ENCODE peak calls at places on chromosomes 11 and 22, in ten cellular contexts. H is EH; A is right cardiac atrium; F is NCI-H748 treated with DMSO at 0.1 percent for 48 hours; N is left colon; T is kidney glomerular epithelial cell; U is left lung; I is stimulated activated CD4-positive, alpha-beta T cell treated with anti-CD3 and anti-CD28 coated beads, Interleukin-1b, Interleukin-23, amount 100 ng/mL, for 24 hours; X is GM19239; Y is HT1080. J is an unnamed sample.

GRCh38 chr11:128914216-128915147 is 23.3 kb downstream of the KCNJ5 start:
- DNase-seq in Y (no peak), A (no peak), X (no peak), I (no peak), F (no peak), T (no peak), N (no peak), H (no peak), U (no peak), J (no peak)

GRCh38 chr11:49208006-49208721 is at the start of gene FOLH1:
- DNase-seq in F (no peak), H (no peak), A (peak), U (peak), X (no peak), T (peak), Y (peak), I (no peak), N (peak), J (no peak)

GRCh38 chr11:19579957-19580356 is 132.7 kb upstream of the NAV2 start:
- DNase-seq in F (no peak), U (no peak), T (no peak), Y (no peak), H (no peak), A (no peak), I (no peak), N (no peak), X (no peak), J (no peak)

GRCh38 chr11:65493367-65494176 is 5.3 kb upstream of the MALAT1 start:
- DNase-seq in U (no peak), Y (peak), N (peak), T (no peak), I (no peak), H (peak), X (no peak), F (no peak), A (peak), J (peak)

GRCh38 chr11:119995730-119996491 is 142.0 kb downstream of the TRIM29 start:
- DNase-seq in X (no peak), I (no peak), Y (no peak), T (no peak), A (no peak), H (no peak), N (no peak), F (no peak), U (no peak), J (no peak)

GRCh38 chr11:34160049-34160721 is 54.8 kb downstream of the NAT10 start:
- DNase-seq in T (no peak), F (no peak), A (no peak), Y (no peak), N (no peak), H (no peak), X (no peak), I (no peak), U (no peak), J (no peak)

GRCh38 chr11:71247551-71248250 is 4.7 kb downstream of the SHANK2 start:
- DNase-seq in U (no peak), I (no peak), T (no peak), A (no peak), Y (no peak), N (no peak), H (no peak), X (no peak), F (no peak), J (no peak)

GRCh38 chr11:72676874-72677341 is 2.7 kb upstream of the PDE2A start:
- DNase-seq in U (peak), H (peak), N (peak), X (no peak), T (no peak), I (peak), Y (peak), A (peak), F (no peak), J (no peak)

GRCh38 chr11:73308003-73308962 is at the start of gene ARHGEF17:
- DNase-seq in U (peak), Y (no peak), T (peak), I (peak), F (peak), H (peak), N (peak), A (peak), X (no peak), J (peak)

GRCh38 chr11:85137597-85137996 is 489.5 kb downstream of the DLG2 start:
- DNase-seq in T (no peak), X (no peak), N (no peak), H (no peak), U (no peak), A (no peak), F (no peak), I (no peak), Y (no peak), J (no peak)

GRCh38 chr11:10699072-10699471 is 5.5 kb upstream of the IRAG1 start:
- DNase-seq in F (no peak), A (no peak), I (no peak), H (peak), U (no peak), T (no peak), X (no peak), Y (no peak), N (no peak), J (no peak)

GRCh38 chr11:109644158-109644557 is 222.2 kb downstream of the C11orf87 start:
- DNase-seq in N (no peak), U (no peak), X (no peak), A (peak), I (no peak), Y (peak), T (no peak), H (peak), F (peak), J (no peak)

GRCh38 chr22:23478175-23478574 is 101.9 kb downstream of the IGLL1 start:
- DNase-seq in I (no peak), N (no peak), Y (peak), U (no peak), H (peak), X (no peak), T (peak), A (no peak), F (no peak), J (peak)

GRCh38 chr11:2541881-2542361 is 97.1 kb downstream of the KCNQ1 start:
- DNase-seq in N (no peak), T (no peak), H (no peak), X (no peak), Y (no peak), F (no peak), I (no peak), A (peak), U (peak), J (no peak)

J was measured in RCC 7860.